ENCODE peak calls at places on chromosomes 16 and 17, in seven cellular contexts. G is cardiac muscle cell, Z is AG04449, L is HFFc6, O is fibroblast of mammary gland, T is left ventricle myocardium inferior, H is endothelial cell. N is an unnamed sample.

GRCh38 chr17:55487727-55488436 is 23.4 kb downstream of the SMIM36 start:
- DNase-seq in G (peak; percentile 52), Z (no peak), L (no peak), O (peak; percentile 35), T (no peak), H (no peak), N (no peak)

GRCh38 chr17:76354747-76355310 is 1.1 kb upstream of the PRPSAP1 start:
- DNase-seq in G (no peak), Z (no peak), L (no peak), O (no peak), T (no peak), H (no peak), N (no peak)

GRCh38 chr17:40304464-40304863 is 4.5 kb upstream of the RARA start:
- DNase-seq in G (peak; percentile 89), Z (peak; percentile 78), L (peak; percentile 66), O (peak; percentile 84), T (no peak), H (no peak), N (peak; percentile 51)

GRCh38 chr16:369275-369865 is 968 bp downstream of the MRPL28 start:
- DNase-seq in G (no peak), Z (no peak), L (no peak), O (no peak), T (no peak), H (no peak), N (no peak)

GRCh38 chr16:67158637-67159600 is 790 bp downstream of the TRADD start:
- DNase-seq in G (peak; percentile 34), Z (no peak), L (no peak), O (no peak), T (peak; percentile 36), H (no peak), N (no peak)

GRCh38 chr17:83193336-83194188 is 114.2 kb downstream of the METRNL start:
- DNase-seq in G (no peak), Z (no peak), L (no peak), O (peak; percentile 54), T (peak; percentile 16), H (no peak), N (no peak)

GRCh38 chr17:78645421-78646295 is 68.5 kb upstream of the DNAH17 start:
- DNase-seq in G (peak; percentile 72), Z (no peak), L (no peak), O (peak; percentile 75), T (peak; percentile 81), H (peak; percentile 20), N (no peak)

GRCh38 chr16:57301126-57301817 is 16.8 kb upstream of the PLLP start:
- DNase-seq in G (no peak), Z (no peak), L (no peak), O (peak; percentile 36), T (no peak), H (no peak), N (no peak)

GRCh38 chr17:4944554-4945175 is 3.7 kb downstream of the PFN1 start:
- DNase-seq in G (no peak), Z (no peak), L (no peak), O (no peak), T (no peak), H (no peak), N (no peak)

GRCh38 chr17:59512844-59513383 is 52.5 kb upstream of the DHX40 start:
- DNase-seq in G (no peak), Z (no peak), L (no peak), O (no peak), T (no peak), H (no peak), N (no peak)

GRCh38 chr17:47423406-47424295 is 99.9 kb downstream of the EFCAB13 start:
- DNase-seq in G (peak; percentile 13), Z (no peak), L (no peak), O (no peak), T (peak; percentile 12), H (peak; percentile 15), N (no peak)

GRCh38 chr17:75753514-75754377 is 11.2 kb downstream of the GALK1 start:
- DNase-seq in G (peak; percentile 82), Z (no peak), L (peak; percentile 44), O (peak; percentile 47), T (peak; percentile 78), H (peak; percentile 73), N (no peak)

GRCh38 chr16:29318037-29318436 is 88.5 kb downstream of the NPIPB11 start:
- DNase-seq in G (no peak), Z (no peak), L (no peak), O (no peak), T (no peak), H (no peak), N (no peak)
- TF ChIP-seq CTCF in G (no peak), Z (no peak), L (no peak), O (no peak), T (peak; percentile 55), H (no peak), N (no peak)

GRCh38 chr17:37212184-37212583 is 163.6 kb upstream of the C17orf78 start:
- DNase-seq in G (peak; percentile 27), Z (no peak), L (peak; percentile 13), O (peak; percentile 11), T (no peak), H (no peak), N (no peak)

GRCh38 chr17:37206299-37206698 is 169.5 kb upstream of the C17orf78 start:
- DNase-seq in G (no peak), Z (no peak), L (no peak), O (no peak), T (no peak), H (no peak), N (no peak)

GRCh38 chr17:37207103-37207502 is 168.7 kb upstream of the C17orf78 start:
- DNase-seq in G (no peak), Z (no peak), L (no peak), O (no peak), T (no peak), H (no peak), N (no peak)
- TF ChIP-seq CTCF in G (no peak), Z (no peak), L (no peak), O (no peak), T (no peak), H (no peak), N (no peak)

GRCh38 chr16:6081320-6081976 is 983.9 kb upstream of the EEF2KMT start:
- DNase-seq in G (no peak), Z (no peak), L (no peak), O (no peak), T (no peak), H (peak; percentile 64), N (no peak)
- TF ChIP-seq CTCF in G (peak; percentile 9), Z (peak; percentile 21), L (peak; percentile 77), O (peak; percentile 36), T (peak; percentile 40), H (peak; percentile 90), N (peak; percentile 72)

GRCh38 chr16:19292186-19292585 is 6.7 kb downstream of the CLEC19A start:
- DNase-seq in G (no peak), Z (no peak), L (no peak), O (no peak), T (no peak), H (no peak), N (no peak)

GRCh38 chr16:19297454-19297853 is 11.9 kb downstream of the CLEC19A start:
- DNase-seq in G (no peak), Z (no peak), L (no peak), O (no peak), T (no peak), H (no peak), N (no peak)

GRCh38 chr16:19291459-19291858 is 5.9 kb downstream of the CLEC19A start:
- DNase-seq in G (peak; percentile 44), Z (no peak), L (no peak), O (peak; percentile 21), T (no peak), H (no peak), N (no peak)

GRCh38 chr16:19295393-19295792 is 9.9 kb downstream of the CLEC19A start:
- DNase-seq in G (no peak), Z (no peak), L (no peak), O (no peak), T (no peak), H (no peak), N (no peak)

DNA sequence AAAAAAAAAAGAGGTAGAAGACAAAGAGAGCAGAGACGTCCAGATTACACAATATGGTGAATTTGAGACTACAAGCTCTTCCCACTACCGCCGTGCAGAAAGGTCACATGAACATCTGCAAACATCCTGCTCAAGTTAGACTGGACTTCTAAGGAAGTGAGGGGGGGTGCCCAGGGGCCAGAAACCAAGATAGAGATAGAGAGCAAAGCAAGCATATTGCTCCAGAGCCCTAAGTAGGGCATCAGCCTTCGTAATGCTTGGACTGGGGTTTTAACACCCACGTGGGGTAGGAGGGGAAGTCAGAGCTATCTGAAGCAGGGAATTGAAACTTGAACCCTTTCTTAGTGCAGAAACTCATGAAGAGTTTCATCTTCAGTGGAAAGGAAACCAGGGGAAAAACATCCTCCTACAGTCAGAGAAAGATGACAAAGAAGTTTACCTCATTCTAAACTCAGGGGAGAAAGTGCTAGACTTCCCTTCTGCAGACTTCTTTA is 8.7 kb downstream of the CLEC19A start:
- DNase-seq in G (peak; percentile 73), Z (no peak), L (no peak), O (peak; percentile 13), T (peak; percentile 46), H (peak; percentile 8), N (no peak)
- TF ChIP-seq CTCF in G (no peak), Z (no peak), L (no peak), O (no peak), T (no peak), H (no peak), N (no peak)